ENCODE peak calls at places on chromosomes 4 and X, in four cellular contexts. K is GM12865, T is NCI-H510A, H is M059J. A is an unnamed sample.

GRCh38 chrX:44080083-44080482 is 106.9 kb upstream of the NDP start:
- DNase-seq in K (no peak), T (no peak), H (no peak), A (no peak)

GRCh38 chrX:140141444-140142029 is 176.2 kb upstream of the CXorf66 start:
- DNase-seq in H (peak), K (peak), T (no peak), A (no peak)

GRCh38 chrX:17376381-17377046 is 1.5 kb downstream of the NHS start:
- DNase-seq in K (no peak), T (peak), H (peak), A (no peak)

GRCh38 chr4:5541154-5541553 is 167.2 kb downstream of the EVC2 start:
- DNase-seq in K (no peak), T (no peak), H (no peak), A (no peak)

GRCh38 chr4:185637162-185637875 is 102.0 kb upstream of the PDLIM3 start:
- DNase-seq in K (no peak), H (no peak), T (peak), A (no peak)

GRCh38 chr4:155532373-155532772 is 134.3 kb upstream of the GUCY1A1 start:
- DNase-seq in H (no peak), T (no peak), K (no peak), A (no peak)

GRCh38 chrX:152823657-152824056 is 6.9 kb downstream of the CETN2 start:
- DNase-seq in T (no peak), K (no peak), H (no peak), A (no peak)

GRCh38 chrX:69277961-69278795 is 112.9 kb upstream of the PJA1 start:
- DNase-seq in H (no peak), K (no peak), T (no peak), A (no peak)

GRCh38 chr4:10622728-10623127 is 61.8 kb downstream of the CLNK start:
- DNase-seq in H (no peak), T (no peak), K (peak), A (no peak)